ENCODE peak calls at places on chromosomes 3 and 15, in nine cellular contexts. One of them, this sample, is unnamed. For H3K36me3, the result is how much of the 10 kb centered on the place peaks cover.

GRCh38 chr3:119600732-119601131 is 3.0 kb downstream of the PLA1A start:
- DNase-seq in HAP-1: peak
- DNase-seq in astrocyte: no peak
- DNase-seq in kidney epithelial cell: no peak
- DNase-seq in fibroblast of lung: no peak
- DNase-seq in trophoblast cell: no peak
- DNase-seq in lung: no peak
- DNase-seq in CD8-positive, alpha-beta memory T cell: no peak
- DNase-seq in uterus: no peak
- DNase-seq in this sample: peak

GRCh38 chr3:10471337-10471721 is 34.1 kb downstream of the ATP2B2 start:
- DNase-seq in HAP-1: no peak
- DNase-seq in astrocyte: peak
- DNase-seq in kidney epithelial cell: no peak
- DNase-seq in fibroblast of lung: peak
- DNase-seq in trophoblast cell: no peak
- DNase-seq in lung: no peak
- DNase-seq in CD8-positive, alpha-beta memory T cell: no peak
- DNase-seq in uterus: no peak
- DNase-seq in this sample: peak

GRCh38 chr15:96346409-96346808 is 15.9 kb downstream of the NR2F2 start:
- DNase-seq in HAP-1: no peak
- DNase-seq in astrocyte: no peak
- DNase-seq in kidney epithelial cell: no peak
- DNase-seq in fibroblast of lung: no peak
- DNase-seq in trophoblast cell: no peak
- DNase-seq in lung: no peak
- DNase-seq in CD8-positive, alpha-beta memory T cell: no peak
- DNase-seq in uterus: no peak
- DNase-seq in this sample: no peak

GRCh38 chr3:192054881-192055280 is 593.9 kb downstream of the PYDC2 start:
- DNase-seq in HAP-1: no peak
- DNase-seq in astrocyte: peak
- DNase-seq in kidney epithelial cell: peak
- DNase-seq in fibroblast of lung: peak
- DNase-seq in trophoblast cell: no peak
- DNase-seq in lung: no peak
- DNase-seq in CD8-positive, alpha-beta memory T cell: no peak
- DNase-seq in uterus: no peak
- DNase-seq in this sample: no peak

GRCh38 chr3:29178809-29179793 is 101.8 kb upstream of the RBMS3 start:
- DNase-seq in HAP-1: no peak
- DNase-seq in astrocyte: peak
- DNase-seq in kidney epithelial cell: no peak
- DNase-seq in fibroblast of lung: peak
- DNase-seq in trophoblast cell: no peak
- DNase-seq in lung: no peak
- DNase-seq in CD8-positive, alpha-beta memory T cell: no peak
- DNase-seq in uterus: no peak
- DNase-seq in this sample: no peak

GRCh38 chr3:81105761-81106160 is 655.7 kb downstream of the GBE1 start:
- DNase-seq in HAP-1: no peak
- DNase-seq in astrocyte: peak
- DNase-seq in kidney epithelial cell: peak
- DNase-seq in fibroblast of lung: peak
- DNase-seq in trophoblast cell: peak
- DNase-seq in lung: no peak
- DNase-seq in CD8-positive, alpha-beta memory T cell: no peak
- DNase-seq in uterus: no peak
- DNase-seq in this sample: no peak

GRCh38 chr3:193732391-193732790 is 139.4 kb downstream of the OPA1 start:
- DNase-seq in HAP-1: no peak
- DNase-seq in astrocyte: peak
- DNase-seq in kidney epithelial cell: peak
- DNase-seq in fibroblast of lung: peak
- DNase-seq in trophoblast cell: peak
- DNase-seq in lung: no peak
- DNase-seq in CD8-positive, alpha-beta memory T cell: no peak
- DNase-seq in uterus: no peak
- DNase-seq in this sample: no peak

GRCh38 chr3:144499346-144499745 is 527.7 kb downstream of the DIPK2A start:
- DNase-seq in HAP-1: no peak
- DNase-seq in astrocyte: no peak
- DNase-seq in kidney epithelial cell: no peak
- DNase-seq in fibroblast of lung: no peak
- DNase-seq in trophoblast cell: no peak
- DNase-seq in lung: no peak
- DNase-seq in CD8-positive, alpha-beta memory T cell: no peak
- DNase-seq in uterus: no peak
- DNase-seq in this sample: no peak

GRCh38 chr3:1532935-1533606 is 440.2 kb downstream of the CNTN6 start:
- DNase-seq in HAP-1: no peak
- DNase-seq in astrocyte: no peak
- DNase-seq in kidney epithelial cell: no peak
- DNase-seq in fibroblast of lung: no peak
- DNase-seq in trophoblast cell: no peak
- DNase-seq in lung: no peak
- DNase-seq in CD8-positive, alpha-beta memory T cell: no peak
- DNase-seq in uterus: no peak
- DNase-seq in this sample: no peak

GRCh38 chr3:172613845-172614244 is 90.6 kb upstream of the TNFSF10 start:
- DNase-seq in HAP-1: no peak
- DNase-seq in astrocyte: no peak
- DNase-seq in kidney epithelial cell: no peak
- DNase-seq in fibroblast of lung: no peak
- DNase-seq in trophoblast cell: no peak
- DNase-seq in lung: no peak
- DNase-seq in CD8-positive, alpha-beta memory T cell: no peak
- DNase-seq in uterus: no peak
- DNase-seq in this sample: no peak

GRCh38 chr3:13492048-13492447 is 11.9 kb downstream of the HDAC11 start:
- DNase-seq in HAP-1: no peak
- DNase-seq in astrocyte: no peak
- DNase-seq in kidney epithelial cell: no peak
- DNase-seq in fibroblast of lung: no peak
- DNase-seq in trophoblast cell: no peak
- DNase-seq in lung: no peak
- DNase-seq in CD8-positive, alpha-beta memory T cell: no peak
- DNase-seq in uterus: no peak
- DNase-seq in this sample: no peak

GRCh38 chr15:67185621-67186225 is 68.7 kb downstream of the AAGAB start:
- DNase-seq in HAP-1: no peak
- DNase-seq in astrocyte: peak
- DNase-seq in kidney epithelial cell: no peak
- DNase-seq in fibroblast of lung: peak
- DNase-seq in trophoblast cell: no peak
- DNase-seq in lung: no peak
- DNase-seq in CD8-positive, alpha-beta memory T cell: no peak
- DNase-seq in uterus: peak
- DNase-seq in this sample: peak

GRCh38 chr3:170477395-170477794 is 58.7 kb downstream of the CLDN11 start:
- DNase-seq in HAP-1: no peak
- DNase-seq in astrocyte: no peak
- DNase-seq in kidney epithelial cell: no peak
- DNase-seq in fibroblast of lung: peak
- DNase-seq in trophoblast cell: no peak
- DNase-seq in lung: no peak
- DNase-seq in CD8-positive, alpha-beta memory T cell: no peak
- DNase-seq in uterus: no peak
- DNase-seq in this sample: no peak

GRCh38 chr15:74132681-74133070 is 2.3 kb downstream of the ISLR2 start:
- DNase-seq in HAP-1: no peak
- DNase-seq in astrocyte: no peak
- DNase-seq in kidney epithelial cell: no peak
- DNase-seq in fibroblast of lung: peak
- DNase-seq in trophoblast cell: no peak
- DNase-seq in lung: no peak
- DNase-seq in CD8-positive, alpha-beta memory T cell: no peak
- DNase-seq in uterus: no peak
- DNase-seq in this sample: peak

GRCh38 chr15:58608129-58608590 is 141.3 kb downstream of the ADAM10 start:
- DNase-seq in HAP-1: no peak
- DNase-seq in astrocyte: peak
- DNase-seq in kidney epithelial cell: no peak
- DNase-seq in fibroblast of lung: peak
- DNase-seq in trophoblast cell: peak
- DNase-seq in lung: no peak
- DNase-seq in CD8-positive, alpha-beta memory T cell: peak
- DNase-seq in uterus: no peak
- DNase-seq in this sample: no peak

GRCh38 chr3:194054941-194055340 is 81.0 kb upstream of the HES1 start:
- DNase-seq in HAP-1: no peak
- DNase-seq in astrocyte: no peak
- DNase-seq in kidney epithelial cell: no peak
- DNase-seq in fibroblast of lung: no peak
- DNase-seq in trophoblast cell: no peak
- DNase-seq in lung: no peak
- DNase-seq in CD8-positive, alpha-beta memory T cell: no peak
- DNase-seq in uterus: no peak
- DNase-seq in this sample: no peak

GRCh38 chr15:71601038-71601869 is 209.1 kb upstream of the NR2E3 start:
- DNase-seq in HAP-1: no peak
- DNase-seq in astrocyte: no peak
- DNase-seq in kidney epithelial cell: no peak
- DNase-seq in fibroblast of lung: no peak
- DNase-seq in trophoblast cell: no peak
- DNase-seq in lung: no peak
- DNase-seq in CD8-positive, alpha-beta memory T cell: no peak
- DNase-seq in uterus: no peak
- DNase-seq in this sample: no peak

GRCh38 chr3:88301273-88302002 is 151.7 kb downstream of the C3orf38 start:
- DNase-seq in HAP-1: no peak
- DNase-seq in astrocyte: no peak
- DNase-seq in kidney epithelial cell: no peak
- DNase-seq in fibroblast of lung: peak
- DNase-seq in trophoblast cell: no peak
- DNase-seq in lung: no peak
- DNase-seq in CD8-positive, alpha-beta memory T cell: no peak
- DNase-seq in uterus: no peak
- DNase-seq in this sample: no peak

GRCh38 chr15:67915374-67916050 is 75.7 kb upstream of the RNU6-1 start:
- DNase-seq in HAP-1: peak
- DNase-seq in astrocyte: no peak
- DNase-seq in kidney epithelial cell: no peak
- DNase-seq in fibroblast of lung: no peak
- DNase-seq in trophoblast cell: no peak
- DNase-seq in lung: peak
- DNase-seq in CD8-positive, alpha-beta memory T cell: no peak
- DNase-seq in uterus: peak
- DNase-seq in this sample: no peak

GRCh38 chr3:37308247-37308646 is 133.9 kb upstream of the LRRFIP2 start:
- DNase-seq in HAP-1: no peak
- DNase-seq in astrocyte: no peak
- DNase-seq in kidney epithelial cell: no peak
- DNase-seq in fibroblast of lung: peak
- DNase-seq in trophoblast cell: peak
- DNase-seq in lung: no peak
- DNase-seq in CD8-positive, alpha-beta memory T cell: no peak
- DNase-seq in uterus: no peak
- DNase-seq in this sample: no peak

GRCh38 chr3:64028754-64029153 is 5.5 kb upstream of the PSMD6 start:
- DNase-seq in HAP-1: no peak
- DNase-seq in astrocyte: no peak
- DNase-seq in kidney epithelial cell: no peak
- DNase-seq in fibroblast of lung: no peak
- DNase-seq in trophoblast cell: no peak
- DNase-seq in lung: no peak
- DNase-seq in CD8-positive, alpha-beta memory T cell: no peak
- DNase-seq in uterus: no peak
- DNase-seq in this sample: no peak

GRCh38 chr3:45953536-45953935 is 10.3 kb downstream of the CXCR6 start:
- DNase-seq in HAP-1: no peak
- DNase-seq in astrocyte: no peak
- DNase-seq in kidney epithelial cell: no peak
- DNase-seq in fibroblast of lung: no peak
- DNase-seq in trophoblast cell: no peak
- DNase-seq in lung: no peak
- DNase-seq in CD8-positive, alpha-beta memory T cell: no peak
- DNase-seq in uterus: no peak
- DNase-seq in this sample: no peak
- H3K36me3 ChIP-seq in HAP-1: half or more
- H3K36me3 ChIP-seq in astrocyte: under half
- H3K36me3 ChIP-seq in kidney epithelial cell: under half
- H3K36me3 ChIP-seq in fibroblast of lung: under half
- H3K36me3 ChIP-seq in trophoblast cell: under half
- H3K36me3 ChIP-seq in lung: under half
- H3K36me3 ChIP-seq in CD8-positive, alpha-beta memory T cell: half or more
- H3K36me3 ChIP-seq in uterus: under half
- H3K36me3 ChIP-seq in this sample: under half

DNA sequence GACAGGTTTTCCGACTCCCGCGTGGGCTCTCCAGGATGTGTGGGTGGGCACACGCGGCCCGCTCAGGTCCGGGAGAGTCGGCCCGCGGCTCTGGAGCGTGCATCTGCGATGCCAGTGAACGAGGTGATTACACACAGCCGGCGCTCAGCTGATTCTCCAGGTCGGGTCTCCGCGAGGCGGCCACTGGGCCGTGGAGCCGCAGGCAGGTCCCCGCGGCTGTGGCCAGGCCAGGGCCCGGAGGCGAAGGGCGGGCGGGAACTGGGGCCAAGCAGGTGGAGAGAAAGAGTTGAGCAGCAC is 13.2 kb downstream of the PAK6 start:
- DNase-seq in HAP-1: no peak
- DNase-seq in astrocyte: no peak
- DNase-seq in kidney epithelial cell: no peak
- DNase-seq in fibroblast of lung: no peak
- DNase-seq in trophoblast cell: peak
- DNase-seq in lung: no peak
- DNase-seq in CD8-positive, alpha-beta memory T cell: no peak
- DNase-seq in uterus: no peak
- DNase-seq in this sample: no peak
- H3K4me3 ChIP-seq in HAP-1: no peak
- H3K4me3 ChIP-seq in astrocyte: no peak
- H3K4me3 ChIP-seq in kidney epithelial cell: peak
- H3K4me3 ChIP-seq in fibroblast of lung: no peak
- H3K4me3 ChIP-seq in trophoblast cell: no peak
- H3K4me3 ChIP-seq in lung: no peak
- H3K4me3 ChIP-seq in CD8-positive, alpha-beta memory T cell: no peak
- H3K4me3 ChIP-seq in uterus: peak
- H3K4me3 ChIP-seq in this sample: peak

DNA sequence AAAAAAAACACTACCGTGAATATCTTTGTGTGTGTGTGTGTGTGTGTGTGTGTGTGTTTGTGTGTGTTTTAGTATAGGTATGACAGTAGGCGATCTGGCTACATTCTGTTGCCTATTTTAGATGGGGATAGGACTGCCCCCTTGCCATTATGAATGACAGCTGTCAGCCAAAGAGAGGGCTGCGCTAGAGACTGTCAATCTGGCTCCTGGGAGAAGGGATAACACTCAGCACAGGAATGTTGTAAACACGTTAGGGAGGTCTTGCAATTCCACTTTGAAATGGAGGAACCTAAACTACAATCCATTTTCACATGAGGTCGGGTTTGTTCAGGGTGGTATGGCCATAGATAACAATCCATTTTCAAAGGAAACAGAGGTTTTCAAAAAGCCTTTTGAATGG is 14.1 kb upstream of the ETV5 start:
- DNase-seq in HAP-1: no peak
- DNase-seq in astrocyte: no peak
- DNase-seq in kidney epithelial cell: no peak
- DNase-seq in fibroblast of lung: no peak
- DNase-seq in trophoblast cell: no peak
- DNase-seq in lung: no peak
- DNase-seq in CD8-positive, alpha-beta memory T cell: no peak
- DNase-seq in uterus: no peak
- DNase-seq in this sample: no peak
- H3K36me3 ChIP-seq in HAP-1: under half
- H3K36me3 ChIP-seq in astrocyte: under half
- H3K36me3 ChIP-seq in kidney epithelial cell: under half
- H3K36me3 ChIP-seq in fibroblast of lung: under half
- H3K36me3 ChIP-seq in trophoblast cell: under half
- H3K36me3 ChIP-seq in lung: under half
- H3K36me3 ChIP-seq in CD8-positive, alpha-beta memory T cell: under half
- H3K36me3 ChIP-seq in uterus: under half
- H3K36me3 ChIP-seq in this sample: under half

GRCh38 chr3:131526801-131527347 is 24.1 kb upstream of the MRPL3 start:
- DNase-seq in HAP-1: no peak
- DNase-seq in astrocyte: peak
- DNase-seq in kidney epithelial cell: no peak
- DNase-seq in fibroblast of lung: peak
- DNase-seq in trophoblast cell: peak
- DNase-seq in lung: no peak
- DNase-seq in CD8-positive, alpha-beta memory T cell: no peak
- DNase-seq in uterus: no peak
- DNase-seq in this sample: peak
- H3K4me3 ChIP-seq in HAP-1: no peak
- H3K4me3 ChIP-seq in astrocyte: peak
- H3K4me3 ChIP-seq in kidney epithelial cell: peak
- H3K4me3 ChIP-seq in fibroblast of lung: peak
- H3K4me3 ChIP-seq in trophoblast cell: peak
- H3K4me3 ChIP-seq in lung: no peak
- H3K4me3 ChIP-seq in CD8-positive, alpha-beta memory T cell: no peak
- H3K4me3 ChIP-seq in uterus: no peak
- H3K4me3 ChIP-seq in this sample: no peak

This sample was measured in H7.